ENCODE peak calls at places on chromosome 17, in five cellular contexts. I is trophoblast cell, K is heart right ventricle, P is K562, X is cardiac fibroblast. J is an unnamed sample.

GRCh38 chr17:6257339-6257738 is 177.6 kb downstream of the AIPL1 start:
- DNase-seq in I (no peak), K (no peak), P (no peak), X (no peak), J (no peak)

GRCh38 chr17:76432712-76433336 is 20.1 kb downstream of the UBE2O start:
- DNase-seq in I (no peak), K (no peak), P (no peak), X (peak), J (no peak)

GRCh38 chr17:21511368-21512195 is 135.4 kb downstream of the KCNJ12 start:
- DNase-seq in I (peak), K (peak), P (peak), X (peak), J (peak)

GRCh38 chr17:57124053-57124452 is 39.0 kb downstream of the AKAP1 start:
- DNase-seq in I (no peak), K (no peak), P (peak), X (no peak), J (no peak)

GRCh38 chr17:45942284-45942683 is 47.9 kb downstream of the MAPT start:
- DNase-seq in I (no peak), K (peak), P (no peak), X (peak), J (peak)

GRCh38 chr17:41322264-41322902 is 6.9 kb upstream of the KRTAP17-1 start:
- DNase-seq in I (no peak), K (no peak), P (peak), X (peak), J (peak)

GRCh38 chr17:36937961-36938565 is 788 bp downstream of the LHX1 start:
- DNase-seq in I (no peak), K (no peak), P (peak), X (peak), J (peak)

GRCh38 chr17:39737761-39738567 is at the start of gene GRB7:
- DNase-seq in I (peak), K (no peak), P (peak), X (no peak), J (peak)

GRCh38 chr17:65278050-65278819 is 141.1 kb downstream of the RGS9 start:
- DNase-seq in I (peak), K (peak), P (peak), X (peak), J (peak)

GRCh38 chr17:6843241-6843890 is 11.8 kb upstream of the TEKT1 start:
- DNase-seq in I (no peak), K (no peak), P (peak), X (peak), J (peak)

GRCh38 chr17:10109146-10109545 is 89.3 kb downstream of the GAS7 start:
- DNase-seq in I (no peak), K (no peak), P (no peak), X (no peak), J (no peak)

GRCh38 chr17:55717898-55718735 is 4.5 kb downstream of the TMEM100 start:
- DNase-seq in I (peak), K (peak), P (peak), X (peak), J (peak)

GRCh38 chr17:9221231-9222180 is 200.2 kb downstream of the NTN1 start:
- DNase-seq in I (no peak), K (no peak), P (no peak), X (no peak), J (no peak)

GRCh38 chr17:28416703-28417311 is 10.8 kb upstream of the SLC46A1 start:
- DNase-seq in I (peak), K (peak), P (peak), X (peak), J (peak)

GRCh38 chr17:16027708-16028584 is 28.3 kb downstream of the TTC19 start:
- DNase-seq in I (peak), K (no peak), P (peak), X (peak), J (no peak)

GRCh38 chr17:79668344-79669250 is 57.7 kb upstream of the RBFOX3 start:
- DNase-seq in I (no peak), K (no peak), P (no peak), X (no peak), J (no peak)

GRCh38 chr17:2815781-2816185 is 19.5 kb downstream of the RAP1GAP2 start:
- DNase-seq in I (no peak), K (no peak), P (no peak), X (no peak), J (no peak)

GRCh38 chr17:80175411-80175810 is 5.6 kb downstream of the CARD14 start:
- DNase-seq in I (peak), K (no peak), P (no peak), X (peak), J (peak)

GRCh38 chr17:6654816-6655731 is 3.5 kb downstream of the C17orf100 start:
- DNase-seq in I (peak), K (no peak), P (no peak), X (no peak), J (no peak)

GRCh38 chr17:4551796-4552525 is 3.2 kb downstream of the MYBBP1A start:
- DNase-seq in I (no peak), K (no peak), P (no peak), X (no peak), J (no peak)

GRCh38 chr17:12744298-12744697 is 45.0 kb upstream of the ARHGAP44 start:
- DNase-seq in I (peak), K (peak), P (no peak), X (peak), J (no peak)

GRCh38 chr17:58244958-58245357 is 6.6 kb downstream of the LPO start:
- DNase-seq in I (no peak), K (no peak), P (peak), X (no peak), J (no peak)

GRCh38 chr17:20925091-20925490 is 117.7 kb downstream of the USP22 start:
- DNase-seq in I (no peak), K (no peak), P (no peak), X (peak), J (no peak)

DNA sequence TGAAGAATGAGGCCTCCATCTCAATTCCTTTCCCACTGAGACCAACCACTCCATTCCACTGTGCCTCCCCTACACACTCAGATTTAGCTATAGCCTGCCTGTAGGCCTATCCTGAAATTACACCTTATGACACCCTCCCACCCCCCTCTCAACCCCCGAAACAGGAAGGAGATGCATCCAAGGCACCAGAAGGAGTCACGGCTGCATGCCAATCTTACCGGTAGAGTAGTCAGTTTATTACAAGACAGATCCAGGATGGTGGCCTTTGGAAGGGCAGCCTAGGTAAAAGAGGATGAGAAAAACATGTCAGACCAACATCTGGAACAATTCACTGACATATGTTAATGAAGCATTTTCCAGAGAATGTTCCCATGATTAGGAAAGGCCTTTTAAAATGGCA is 2.6 kb downstream of the LRRC59 start:
- DNase-seq in I (no peak), K (no peak), P (peak), X (no peak), J (no peak)
- H3K4me3 ChIP-seq in I (no peak), K (no peak), P (no peak), X (no peak), J (no peak)

DNA sequence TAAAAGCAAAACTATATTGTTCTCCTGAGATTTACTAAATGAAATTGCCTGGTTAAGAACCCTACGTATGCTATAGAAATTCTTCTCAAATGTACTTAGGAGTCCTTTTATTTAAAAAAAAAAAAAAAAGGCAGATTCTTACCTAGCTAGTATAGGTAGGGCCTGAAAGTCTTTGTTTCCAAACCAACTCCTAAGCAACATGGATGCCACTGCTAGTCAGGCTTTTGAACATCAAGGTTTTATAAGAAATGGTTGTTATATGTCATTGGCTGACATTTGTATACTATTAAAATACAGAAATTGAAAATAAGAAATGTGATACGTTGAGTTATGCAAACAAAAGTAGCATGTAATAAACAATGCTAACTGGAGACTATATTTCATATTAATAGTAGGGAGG is 1.2 kb downstream of the EVI2A start:
- DNase-seq in I (no peak), K (no peak), P (no peak), X (no peak), J (no peak)
- H3K4me3 ChIP-seq in I (no peak), K (no peak), P (no peak), X (no peak), J (no peak)

GRCh38 chr17:48647103-48647963 is 21.2 kb upstream of the HOXB9 start:
- DNase-seq in I (no peak), K (no peak), P (no peak), X (no peak), J (peak)
- H3K4me3 ChIP-seq in I (no peak), K (no peak), P (peak), X (peak), J (peak)

GRCh38 chr17:67243284-67243683 is 1.7 kb downstream of the HELZ start:
- DNase-seq in I (no peak), K (no peak), P (no peak), X (no peak), J (no peak)

GRCh38 chr17:67238976-67239375 is 6.0 kb downstream of the HELZ start:
- DNase-seq in I (no peak), K (no peak), P (peak), X (no peak), J (no peak)

GRCh38 chr17:67239597-67239996 is 5.4 kb downstream of the HELZ start:
- DNase-seq in I (peak), K (no peak), P (peak), X (peak), J (no peak)

GRCh38 chr17:67244621-67245072 is 349 bp downstream of the HELZ start:
- DNase-seq in I (no peak), K (no peak), P (peak), X (no peak), J (peak)

GRCh38 chr17:67241719-67242341 is 3.2 kb downstream of the HELZ start:
- DNase-seq in I (no peak), K (no peak), P (peak), X (no peak), J (no peak)
- H3K4me3 ChIP-seq in I (no peak), K (no peak), P (no peak), X (no peak), J (no peak)

GRCh38 chr17:35052780-35053179 is 10.7 kb downstream of the RFFL start:
- DNase-seq in I (no peak), K (no peak), P (no peak), X (no peak), J (no peak)

GRCh38 chr17:35051579-35052239 is 11.8 kb downstream of the RFFL start:
- DNase-seq in I (no peak), K (no peak), P (no peak), X (peak), J (no peak)

GRCh38 chr17:35053204-35053603 is 10.3 kb downstream of the RFFL start:
- DNase-seq in I (no peak), K (no peak), P (no peak), X (no peak), J (no peak)

GRCh38 chr17:35051183-35051578 is 12.3 kb downstream of the RFFL start:
- DNase-seq in I (no peak), K (no peak), P (peak), X (peak), J (no peak)

DNA sequence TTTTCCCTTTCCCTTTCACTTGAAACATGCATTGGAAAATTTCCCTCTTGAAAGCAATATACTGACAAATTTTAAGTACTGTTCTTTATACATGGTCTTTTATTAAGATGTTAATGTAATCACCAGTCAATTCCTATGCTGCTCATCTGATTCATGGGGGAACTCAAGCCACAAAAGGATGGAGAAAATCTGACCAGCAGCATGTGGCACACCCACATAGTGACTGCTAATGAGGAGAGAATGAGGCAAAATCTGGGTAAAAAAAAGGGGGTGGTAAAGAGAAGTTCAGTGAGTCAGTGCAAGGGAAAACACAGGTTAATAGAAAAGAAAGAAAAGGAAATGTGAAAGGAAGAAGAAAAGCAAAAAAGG is 11.3 kb downstream of the RFFL start:
- DNase-seq in I (no peak), K (no peak), P (no peak), X (peak), J (no peak)
- H3K4me3 ChIP-seq in I (no peak), K (no peak), P (no peak), X (no peak), J (no peak)

GRCh38 chr17:50533185-50533584 is 650 bp downstream of the EPN3 start:
- DNase-seq in I (no peak), K (no peak), P (no peak), X (no peak), J (peak)

GRCh38 chr17:50535407-50535806 is 2.9 kb downstream of the EPN3 start:
- DNase-seq in I (no peak), K (no peak), P (no peak), X (no peak), J (no peak)

GRCh38 chr17:50534979-50535326 is 2.4 kb downstream of the EPN3 start:
- DNase-seq in I (no peak), K (no peak), P (no peak), X (no peak), J (no peak)

GRCh38 chr17:50533720-50534148 is 1.2 kb downstream of the EPN3 start:
- DNase-seq in I (no peak), K (peak), P (no peak), X (no peak), J (peak)

GRCh38 chr17:50534222-50534978 is 1.9 kb downstream of the EPN3 start:
- DNase-seq in I (peak), K (no peak), P (peak), X (no peak), J (peak)
- H3K4me3 ChIP-seq in I (no peak), K (no peak), P (no peak), X (no peak), J (no peak)

GRCh38 chr17:48558731-48559608 is 14.1 kb upstream of the HOXB2 start:
- DNase-seq in I (no peak), K (no peak), P (no peak), X (no peak), J (no peak)

GRCh38 chr17:48561894-48562810 is 16.0 kb downstream of the HOXB4 start:
- DNase-seq in I (no peak), K (no peak), P (peak), X (no peak), J (no peak)

GRCh38 chr17:48560452-48560817 is 15.5 kb upstream of the HOXB2 start:
- DNase-seq in I (no peak), K (no peak), P (no peak), X (no peak), J (no peak)

GRCh38 chr17:48558057-48558456 is 13.1 kb upstream of the HOXB2 start:
- DNase-seq in I (no peak), K (no peak), P (no peak), X (no peak), J (no peak)

GRCh38 chr17:48559609-48560451 is 14.9 kb upstream of the HOXB2 start:
- DNase-seq in I (no peak), K (no peak), P (no peak), X (no peak), J (no peak)
- H3K4me3 ChIP-seq in I (no peak), K (no peak), P (no peak), X (no peak), J (no peak)

DNA sequence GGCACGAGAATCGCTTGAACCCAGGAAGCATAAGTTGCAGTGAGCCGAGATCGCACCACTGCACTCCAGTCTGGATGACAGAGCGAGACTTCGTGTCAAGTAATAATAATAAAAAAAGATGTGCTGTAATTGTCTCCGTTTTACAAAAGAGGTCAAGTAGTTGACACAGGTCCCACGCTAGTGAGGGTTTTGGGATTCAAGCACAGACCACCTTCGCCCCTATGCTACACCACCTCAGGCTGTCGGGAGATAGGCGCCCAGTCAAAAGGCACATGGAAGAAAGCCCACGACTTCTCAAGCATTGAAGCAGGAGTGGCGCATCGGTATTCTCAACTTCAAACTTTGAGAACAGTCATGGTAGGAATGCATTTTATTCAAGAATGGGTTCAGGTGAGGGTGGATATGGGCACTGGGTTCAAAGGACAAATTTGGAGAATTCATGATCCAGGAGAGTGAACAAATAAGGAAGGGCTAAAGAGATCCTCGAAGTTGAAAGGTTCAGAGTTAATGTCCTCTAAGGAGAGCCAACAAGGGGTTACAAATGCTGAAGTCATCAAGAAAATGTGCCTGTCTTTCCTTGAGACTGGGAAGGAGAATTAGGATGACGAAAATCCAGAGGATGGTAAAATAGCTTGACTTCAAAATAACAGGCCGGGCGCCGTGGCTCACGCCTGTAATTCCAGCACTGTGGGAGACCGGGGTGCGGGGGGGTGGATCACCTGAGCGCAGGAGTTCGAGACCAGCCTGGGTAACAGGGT is 1.4 kb upstream of the AMZ2 start:
- DNase-seq in I (no peak), K (no peak), P (no peak), X (no peak), J (no peak)
- H3K4me3 ChIP-seq in I (no peak), K (no peak), P (peak), X (no peak), J (peak)

GRCh38 chr17:17685775-17686291 is 4.6 kb downstream of the RAI1 start:
- DNase-seq in I (no peak), K (no peak), P (peak), X (peak), J (peak)
- H3K4me3 ChIP-seq in I (no peak), K (no peak), P (no peak), X (no peak), J (no peak)

GRCh38 chr17:77459018-77459755 is 318.4 kb downstream of the SEC14L1 start:
- DNase-seq in I (no peak), K (no peak), P (no peak), X (no peak), J (no peak)
- H3K4me3 ChIP-seq in I (peak), K (no peak), P (no peak), X (no peak), J (no peak)